ENCODE peak calls at places on chromosome 2, in five cellular contexts. One of them, this sample, is unnamed.

GRCh38 chr2:44974064-44974715 is 32.7 kb downstream of the SIX3 start:
- DNase-seq in uterus: no peak
- DNase-seq in fibroblast of villous mesenchyme: peak
- DNase-seq in sigmoid colon: no peak
- DNase-seq in lower lobe of right lung: no peak
- DNase-seq in this sample: no peak

GRCh38 chr2:10404324-10405143 is 43.6 kb downstream of the ODC1 start:
- DNase-seq in lower lobe of right lung: no peak
- DNase-seq in uterus: no peak
- DNase-seq in sigmoid colon: peak
- DNase-seq in fibroblast of villous mesenchyme: no peak
- DNase-seq in this sample: no peak

GRCh38 chr2:168336786-168337388 is 89.5 kb upstream of the STK39 start:
- DNase-seq in uterus: no peak
- DNase-seq in sigmoid colon: no peak
- DNase-seq in lower lobe of right lung: peak
- DNase-seq in fibroblast of villous mesenchyme: no peak
- DNase-seq in this sample: no peak

GRCh38 chr2:230905448-230906430 is 19.3 kb downstream of the GPR55 start:
- DNase-seq in fibroblast of villous mesenchyme: peak
- DNase-seq in lower lobe of right lung: no peak
- DNase-seq in uterus: no peak
- DNase-seq in sigmoid colon: peak
- DNase-seq in this sample: no peak

GRCh38 chr2:76711490-76711889 is 810.7 kb downstream of the LRRTM4 start:
- DNase-seq in uterus: no peak
- DNase-seq in lower lobe of right lung: no peak
- DNase-seq in fibroblast of villous mesenchyme: no peak
- DNase-seq in sigmoid colon: no peak
- DNase-seq in this sample: no peak

GRCh38 chr2:218010116-218010837 is 7.5 kb upstream of the TNS1 start:
- DNase-seq in fibroblast of villous mesenchyme: peak
- DNase-seq in lower lobe of right lung: peak
- DNase-seq in uterus: peak
- DNase-seq in sigmoid colon: peak
- DNase-seq in this sample: peak

GRCh38 chr2:238424313-238424700 is 2.4 kb upstream of the ASB1 start:
- DNase-seq in fibroblast of villous mesenchyme: no peak
- DNase-seq in sigmoid colon: no peak
- DNase-seq in uterus: no peak
- DNase-seq in lower lobe of right lung: no peak
- DNase-seq in this sample: no peak

GRCh38 chr2:184598313-184599053 is at the start of gene ZNF804A:
- DNase-seq in fibroblast of villous mesenchyme: peak
- DNase-seq in uterus: no peak
- DNase-seq in lower lobe of right lung: peak
- DNase-seq in sigmoid colon: peak
- DNase-seq in this sample: peak

GRCh38 chr2:219344756-219345458 is 12.4 kb upstream of the RESP18 start:
- DNase-seq in fibroblast of villous mesenchyme: peak
- DNase-seq in sigmoid colon: peak
- DNase-seq in lower lobe of right lung: peak
- DNase-seq in uterus: no peak
- DNase-seq in this sample: peak

GRCh38 chr2:107146181-107146580 is 260.2 kb upstream of the ST6GAL2 start:
- DNase-seq in lower lobe of right lung: no peak
- DNase-seq in uterus: no peak
- DNase-seq in fibroblast of villous mesenchyme: no peak
- DNase-seq in sigmoid colon: no peak
- DNase-seq in this sample: no peak

GRCh38 chr2:236014408-236015131 is 153.6 kb downstream of the GBX2 start:
- DNase-seq in fibroblast of villous mesenchyme: no peak
- DNase-seq in lower lobe of right lung: no peak
- DNase-seq in uterus: no peak
- DNase-seq in sigmoid colon: no peak
- DNase-seq in this sample: no peak

GRCh38 chr2:172462393-172463381 is 35.3 kb downstream of the ITGA6 start:
- DNase-seq in uterus: no peak
- DNase-seq in lower lobe of right lung: no peak
- DNase-seq in sigmoid colon: no peak
- DNase-seq in fibroblast of villous mesenchyme: no peak
- DNase-seq in this sample: no peak

GRCh38 chr2:105299290-105299689 is 30.2 kb downstream of the TGFBRAP1 start:
- DNase-seq in fibroblast of villous mesenchyme: no peak
- DNase-seq in uterus: no peak
- DNase-seq in sigmoid colon: no peak
- DNase-seq in lower lobe of right lung: no peak
- DNase-seq in this sample: no peak

GRCh38 chr2:140891614-140892212 is 1239.1 kb downstream of the LRP1B start:
- DNase-seq in fibroblast of villous mesenchyme: no peak
- DNase-seq in uterus: no peak
- DNase-seq in lower lobe of right lung: no peak
- DNase-seq in sigmoid colon: no peak
- DNase-seq in this sample: no peak

GRCh38 chr2:41610501-41611242 is 437.1 kb upstream of the PKDCC start:
- DNase-seq in sigmoid colon: no peak
- DNase-seq in fibroblast of villous mesenchyme: peak
- DNase-seq in uterus: peak
- DNase-seq in lower lobe of right lung: no peak
- DNase-seq in this sample: no peak

GRCh38 chr2:96960271-96960955 is 26.0 kb downstream of the FAM178B start:
- DNase-seq in sigmoid colon: peak
- DNase-seq in fibroblast of villous mesenchyme: peak
- DNase-seq in lower lobe of right lung: peak
- DNase-seq in uterus: peak
- DNase-seq in this sample: peak

GRCh38 chr2:54279385-54279784 is 23.4 kb upstream of the TSPYL6 start:
- DNase-seq in fibroblast of villous mesenchyme: peak
- DNase-seq in sigmoid colon: no peak
- DNase-seq in uterus: no peak
- DNase-seq in lower lobe of right lung: no peak
- DNase-seq in this sample: no peak

GRCh38 chr2:29011650-29012060 is 30.6 kb downstream of the TOGARAM2 start:
- DNase-seq in uterus: no peak
- DNase-seq in fibroblast of villous mesenchyme: peak
- DNase-seq in sigmoid colon: no peak
- DNase-seq in lower lobe of right lung: peak
- DNase-seq in this sample: no peak

GRCh38 chr2:166031054-166031453 is 77.5 kb upstream of the TTC21B start:
- DNase-seq in lower lobe of right lung: no peak
- DNase-seq in uterus: no peak
- DNase-seq in fibroblast of villous mesenchyme: no peak
- DNase-seq in sigmoid colon: no peak
- DNase-seq in this sample: no peak

GRCh38 chr2:231241755-231242507 is 43.5 kb downstream of the ARMC9 start:
- DNase-seq in sigmoid colon: peak
- DNase-seq in lower lobe of right lung: peak
- DNase-seq in fibroblast of villous mesenchyme: peak
- DNase-seq in uterus: no peak
- DNase-seq in this sample: no peak

GRCh38 chr2:177604291-177605065 is 211.9 kb downstream of the AGPS start:
- DNase-seq in lower lobe of right lung: no peak
- DNase-seq in uterus: peak
- DNase-seq in fibroblast of villous mesenchyme: peak
- DNase-seq in sigmoid colon: no peak
- DNase-seq in this sample: peak

GRCh38 chr2:95314598-95314963 is 17.4 kb downstream of the KCNIP3 start:
- DNase-seq in uterus: no peak
- DNase-seq in fibroblast of villous mesenchyme: no peak
- DNase-seq in lower lobe of right lung: no peak
- DNase-seq in sigmoid colon: no peak
- DNase-seq in this sample: no peak

GRCh38 chr2:177455187-177455586 is 62.6 kb downstream of the AGPS start:
- DNase-seq in uterus: no peak
- DNase-seq in sigmoid colon: no peak
- DNase-seq in fibroblast of villous mesenchyme: no peak
- DNase-seq in lower lobe of right lung: no peak
- DNase-seq in this sample: no peak

GRCh38 chr2:240447331-240447730 is 11.9 kb downstream of the GPC1 start:
- DNase-seq in uterus: no peak
- DNase-seq in lower lobe of right lung: no peak
- DNase-seq in fibroblast of villous mesenchyme: no peak
- DNase-seq in sigmoid colon: no peak
- DNase-seq in this sample: no peak

GRCh38 chr2:237341872-237342271 is 72.1 kb downstream of the COL6A3 start:
- DNase-seq in lower lobe of right lung: no peak
- DNase-seq in sigmoid colon: no peak
- DNase-seq in fibroblast of villous mesenchyme: peak
- DNase-seq in uterus: no peak
- DNase-seq in this sample: no peak

GRCh38 chr2:177771191-177771590 is 301.4 kb downstream of the PDE11A start:
- DNase-seq in fibroblast of villous mesenchyme: no peak
- DNase-seq in lower lobe of right lung: no peak
- DNase-seq in sigmoid colon: no peak
- DNase-seq in uterus: no peak
- DNase-seq in this sample: no peak

GRCh38 chr2:65057391-65058052 is 1.3 kb downstream of the CEP68 start:
- DNase-seq in sigmoid colon: no peak
- DNase-seq in uterus: no peak
- DNase-seq in lower lobe of right lung: no peak
- DNase-seq in fibroblast of villous mesenchyme: peak
- DNase-seq in this sample: peak

GRCh38 chr2:196206804-196207203 is 35.4 kb upstream of the STK17B start:
- DNase-seq in fibroblast of villous mesenchyme: no peak
- DNase-seq in sigmoid colon: no peak
- DNase-seq in lower lobe of right lung: no peak
- DNase-seq in uterus: no peak
- DNase-seq in this sample: peak

GRCh38 chr2:63888490-63889402 is 47.0 kb downstream of the UGP2 start:
- DNase-seq in fibroblast of villous mesenchyme: peak
- DNase-seq in sigmoid colon: no peak
- DNase-seq in uterus: no peak
- DNase-seq in lower lobe of right lung: no peak
- DNase-seq in this sample: peak

GRCh38 chr2:204538179-204539009 is 6.9 kb upstream of the PARD3B start:
- DNase-seq in fibroblast of villous mesenchyme: peak
- DNase-seq in sigmoid colon: peak
- DNase-seq in uterus: no peak
- DNase-seq in lower lobe of right lung: no peak
- DNase-seq in this sample: peak

GRCh38 chr2:80256396-80257167 is 48.0 kb downstream of the LRRTM1 start:
- DNase-seq in sigmoid colon: no peak
- DNase-seq in uterus: no peak
- DNase-seq in lower lobe of right lung: no peak
- DNase-seq in fibroblast of villous mesenchyme: peak
- DNase-seq in this sample: no peak

GRCh38 chr2:160014227-160014626 is 48.2 kb downstream of the PLA2R1 start:
- DNase-seq in sigmoid colon: no peak
- DNase-seq in fibroblast of villous mesenchyme: no peak
- DNase-seq in uterus: no peak
- DNase-seq in lower lobe of right lung: no peak
- DNase-seq in this sample: no peak
- TF ChIP-seq CTCF in sigmoid colon: no peak
- TF ChIP-seq CTCF in fibroblast of villous mesenchyme: no peak
- TF ChIP-seq CTCF in uterus: no peak
- TF ChIP-seq CTCF in lower lobe of right lung: no peak
- TF ChIP-seq CTCF in this sample: no peak

GRCh38 chr2:111919794-111920608 is 21.6 kb downstream of the MERTK start:
- DNase-seq in fibroblast of villous mesenchyme: no peak
- DNase-seq in uterus: no peak
- DNase-seq in lower lobe of right lung: peak
- DNase-seq in sigmoid colon: peak
- DNase-seq in this sample: peak
- TF ChIP-seq CTCF in fibroblast of villous mesenchyme: no peak
- TF ChIP-seq CTCF in uterus: no peak
- TF ChIP-seq CTCF in lower lobe of right lung: no peak
- TF ChIP-seq CTCF in sigmoid colon: no peak
- TF ChIP-seq CTCF in this sample: peak

GRCh38 chr2:71530987-71531332 is 77.6 kb downstream of the DYSF start:
- DNase-seq in lower lobe of right lung: no peak
- DNase-seq in uterus: no peak
- DNase-seq in fibroblast of villous mesenchyme: no peak
- DNase-seq in sigmoid colon: no peak
- DNase-seq in this sample: no peak
- TF ChIP-seq CTCF in lower lobe of right lung: no peak
- TF ChIP-seq CTCF in uterus: no peak
- TF ChIP-seq CTCF in fibroblast of villous mesenchyme: no peak
- TF ChIP-seq CTCF in sigmoid colon: no peak
- TF ChIP-seq CTCF in this sample: no peak

DNA sequence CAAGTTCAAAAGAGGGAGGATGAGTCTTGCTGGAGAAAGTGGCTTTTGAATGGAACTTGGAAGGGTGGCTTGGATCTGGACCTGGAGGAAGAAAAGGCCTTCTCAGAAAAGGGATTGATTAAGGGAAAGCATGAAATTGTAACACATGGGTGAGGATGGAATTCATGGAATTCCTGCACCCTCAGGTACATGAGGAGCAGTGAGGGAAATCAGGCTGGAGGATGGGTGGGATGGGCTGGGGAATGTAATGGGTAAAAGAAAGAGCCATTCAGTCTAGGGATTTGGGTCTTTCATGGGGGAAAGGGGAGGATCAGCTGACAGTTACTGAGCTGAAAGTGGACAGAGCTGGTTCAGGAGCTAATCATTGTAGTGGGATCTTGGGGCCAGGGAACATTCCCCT is 51.2 kb upstream of the HAAO start:
- DNase-seq in sigmoid colon: no peak
- DNase-seq in lower lobe of right lung: no peak
- DNase-seq in fibroblast of villous mesenchyme: no peak
- DNase-seq in uterus: peak
- DNase-seq in this sample: no peak
- TF ChIP-seq CTCF in sigmoid colon: no peak
- TF ChIP-seq CTCF in lower lobe of right lung: no peak
- TF ChIP-seq CTCF in fibroblast of villous mesenchyme: no peak
- TF ChIP-seq CTCF in uterus: no peak
- TF ChIP-seq CTCF in this sample: no peak

GRCh38 chr2:171226471-171226870 is 65.8 kb upstream of the TLK1 start:
- DNase-seq in sigmoid colon: no peak
- DNase-seq in fibroblast of villous mesenchyme: no peak
- DNase-seq in uterus: no peak
- DNase-seq in lower lobe of right lung: no peak
- DNase-seq in this sample: no peak

GRCh38 chr2:171225989-171226388 is 65.3 kb upstream of the TLK1 start:
- DNase-seq in uterus: no peak
- DNase-seq in sigmoid colon: no peak
- DNase-seq in fibroblast of villous mesenchyme: no peak
- DNase-seq in lower lobe of right lung: no peak
- DNase-seq in this sample: no peak

GRCh38 chr2:171228826-171229225 is 68.1 kb upstream of the TLK1 start:
- DNase-seq in fibroblast of villous mesenchyme: no peak
- DNase-seq in sigmoid colon: no peak
- DNase-seq in lower lobe of right lung: no peak
- DNase-seq in uterus: no peak
- DNase-seq in this sample: no peak

GRCh38 chr2:171227066-171227782 is 66.5 kb upstream of the TLK1 start:
- DNase-seq in sigmoid colon: no peak
- DNase-seq in uterus: no peak
- DNase-seq in lower lobe of right lung: no peak
- DNase-seq in fibroblast of villous mesenchyme: no peak
- DNase-seq in this sample: no peak

GRCh38 chr2:171230176-171230575 is 69.5 kb upstream of the TLK1 start:
- DNase-seq in uterus: no peak
- DNase-seq in fibroblast of villous mesenchyme: no peak
- DNase-seq in sigmoid colon: no peak
- DNase-seq in lower lobe of right lung: no peak
- DNase-seq in this sample: no peak
- TF ChIP-seq CTCF in uterus: no peak
- TF ChIP-seq CTCF in fibroblast of villous mesenchyme: no peak
- TF ChIP-seq CTCF in sigmoid colon: no peak
- TF ChIP-seq CTCF in lower lobe of right lung: no peak
- TF ChIP-seq CTCF in this sample: no peak

This sample was measured in endothelial cell of umbilical vein.